ENCODE peak calls at places on chromosomes 1 and 21, in five cellular contexts. G is A673, U is GM13976, Y is occipital lobe, O is AG09309. L is an unnamed sample.
A peak's percentile ranks its signal among the peaks of the same experiment; 100 is the strongest.

GRCh38 chr1:9767964-9768668 is 55.6 kb downstream of the CLSTN1 start:
- DNase-seq in G (peak; percentile 30), U (no peak), Y (no peak), O (no peak), L (peak; percentile 10)

GRCh38 chr1:22045604-22046228 is 6.8 kb upstream of the CDC42 start:
- DNase-seq in G (no peak), U (no peak), Y (no peak), O (no peak), L (no peak)

GRCh38 chr21:43303240-43304178 is 123.4 kb downstream of the SIK1 start:
- DNase-seq in G (no peak), U (no peak), Y (no peak), O (no peak), L (no peak)

GRCh38 chr1:27436204-27437159 is 44.1 kb downstream of the GPR3 start:
- DNase-seq in G (peak; percentile 82), U (no peak), Y (no peak), O (peak; percentile 17), L (no peak)

GRCh38 chr1:104189207-104189606 is 439.5 kb downstream of the AMY1C start:
- DNase-seq in G (no peak), U (no peak), Y (no peak), O (no peak), L (no peak)

GRCh38 chr1:15507278-15507677 is 16.7 kb downstream of the CASP9 start:
- DNase-seq in G (no peak), U (no peak), Y (no peak), O (no peak), L (no peak)

GRCh38 chr1:212962509-212962908 is 12.2 kb downstream of the VASH2 start:
- DNase-seq in G (peak; percentile 25), U (no peak), Y (no peak), O (no peak), L (no peak)

GRCh38 chr1:228007054-228007800 is 429 bp downstream of the WNT3A start:
- DNase-seq in G (peak; percentile 31), U (peak; percentile 38), Y (no peak), O (no peak), L (no peak)

GRCh38 chr1:218353656-218354055 is 8.5 kb downstream of the TGFB2 start:
- DNase-seq in G (no peak), U (no peak), Y (no peak), O (no peak), L (no peak)

GRCh38 chr1:53116307-53116810 is 26.1 kb downstream of the SLC1A7 start:
- DNase-seq in G (no peak), U (no peak), Y (no peak), O (no peak), L (no peak)

GRCh38 chr1:963746-964525 is 2.3 kb upstream of the PLEKHN1 start:
- DNase-seq in G (no peak), U (no peak), Y (no peak), O (no peak), L (no peak)

GRCh38 chr1:12553963-12554362 is 64.0 kb downstream of the DHRS3 start:
- DNase-seq in G (no peak), U (peak; percentile 17), Y (no peak), O (no peak), L (no peak)